ENCODE peak calls at places on chromosome 6, in eight cellular contexts. V, O, D, C, F, G, B and E are unnamed samples.

GRCh38 chr6:16758163-16758975 is 2.9 kb downstream of the ATXN1 start:
- DNase-seq in V (no peak), O (no peak), D (no peak), C (no peak), F (no peak), G (no peak), B (no peak), E (no peak)

GRCh38 chr6:36986704-36987047 is 680 bp upstream of the MTCH1 start:
- DNase-seq in V (no peak), O (no peak), D (no peak), C (no peak), F (no peak), G (no peak), B (no peak), E (no peak)

GRCh38 chr6:158500016-158500735 is 59.7 kb upstream of the TMEM181 start:
- DNase-seq in V (no peak), O (no peak), D (no peak), C (no peak), F (no peak), G (no peak), B (no peak), E (no peak)

GRCh38 chr6:146420255-146420654 is 123.4 kb upstream of the RAB32 start:
- DNase-seq in V (no peak), O (no peak), D (no peak), C (no peak), F (no peak), G (no peak), B (no peak), E (no peak)

GRCh38 chr6:88499845-88500699 is 333.9 kb upstream of the CNR1 start:
- DNase-seq in V (no peak), O (no peak), D (no peak), C (peak), F (no peak), G (no peak), B (no peak), E (no peak)

GRCh38 chr6:25388776-25389175 is 109.6 kb downstream of the CARMIL1 start:
- DNase-seq in V (no peak), O (no peak), D (no peak), C (no peak), F (no peak), G (no peak), B (no peak), E (no peak)

GRCh38 chr6:165049362-165049761 is 260.0 kb downstream of the C6orf118 start:
- DNase-seq in V (peak), O (peak), D (no peak), C (no peak), F (no peak), G (no peak), B (no peak), E (no peak)

GRCh38 chr6:36724514-36725385 is 27.1 kb downstream of the RAB44 start:
- DNase-seq in V (no peak), O (peak), D (peak), C (peak), F (peak), G (peak), B (peak), E (peak)

GRCh38 chr6:2237001-2237400 is 8.4 kb downstream of the GMDS start:
- DNase-seq in V (no peak), O (no peak), D (no peak), C (no peak), F (no peak), G (no peak), B (no peak), E (peak)

GRCh38 chr6:31722173-31722572 is 627 bp upstream of the LY6G6C start:
- DNase-seq in V (no peak), O (no peak), D (no peak), C (no peak), F (no peak), G (no peak), B (no peak), E (no peak)

GRCh38 chr6:13146429-13146828 is 181.9 kb downstream of the TBC1D7 start:
- DNase-seq in V (no peak), O (no peak), D (no peak), C (no peak), F (no peak), G (no peak), B (no peak), E (no peak)

GRCh38 chr6:19812512-19813119 is 24.6 kb upstream of the ID4 start:
- DNase-seq in V (no peak), O (peak), D (no peak), C (no peak), F (no peak), G (no peak), B (peak), E (no peak)

GRCh38 chr6:17635568-17635967 is 35.5 kb downstream of the FAM8A1 start:
- DNase-seq in V (no peak), O (no peak), D (no peak), C (no peak), F (no peak), G (no peak), B (no peak), E (no peak)

GRCh38 chr6:111129003-111129402 is 41.7 kb downstream of the SLC16A10 start:
- DNase-seq in V (peak), O (no peak), D (peak), C (no peak), F (peak), G (peak), B (no peak), E (no peak)
- TF ChIP-seq CTCF in V (no peak), O (no peak), D (no peak), C (no peak), F (no peak), G (no peak), B (no peak), E (no peak)

GRCh38 chr6:149863846-149864577 is at the start of gene LRP11:
- DNase-seq in V (peak), O (no peak), D (peak), C (peak), F (peak), G (peak), B (peak), E (peak)

GRCh38 chr6:149861603-149862423 is 2.3 kb downstream of the LRP11 start:
- DNase-seq in V (no peak), O (no peak), D (no peak), C (no peak), F (no peak), G (no peak), B (no peak), E (no peak)

GRCh38 chr6:149862901-149863595 is 1.1 kb downstream of the LRP11 start:
- DNase-seq in V (peak), O (no peak), D (peak), C (peak), F (peak), G (peak), B (no peak), E (peak)

GRCh38 chr6:149863596-149863845 is 638 bp downstream of the LRP11 start:
- DNase-seq in V (no peak), O (no peak), D (no peak), C (no peak), F (no peak), G (no peak), B (no peak), E (no peak)

GRCh38 chr6:149864578-149865535 is 698 bp upstream of the LRP11 start:
- DNase-seq in V (no peak), O (no peak), D (peak), C (peak), F (peak), G (peak), B (peak), E (peak)
- H3K27ac ChIP-seq in V (peak), O (peak), D (peak), C (peak), F (peak), G (peak), B (peak), E (peak)

GRCh38 chr6:107488875-107489635 is 862 bp upstream of the SOBP start:
- DNase-seq in V (peak), O (no peak), D (no peak), C (no peak), F (peak), G (peak), B (peak), E (peak)
- TF ChIP-seq POLR2A in V (no peak), O (no peak), D (no peak), C (no peak), F (no peak), G (no peak), B (no peak), E (no peak)

GRCh38 chr6:5384276-5384675 is 123.0 kb downstream of the FARS2 start:
- DNase-seq in V (no peak), O (no peak), D (no peak), C (no peak), F (no peak), G (no peak), B (no peak), E (no peak)

GRCh38 chr6:5378331-5378730 is 117.0 kb downstream of the FARS2 start:
- DNase-seq in V (no peak), O (no peak), D (no peak), C (no peak), F (no peak), G (no peak), B (no peak), E (no peak)

DNA sequence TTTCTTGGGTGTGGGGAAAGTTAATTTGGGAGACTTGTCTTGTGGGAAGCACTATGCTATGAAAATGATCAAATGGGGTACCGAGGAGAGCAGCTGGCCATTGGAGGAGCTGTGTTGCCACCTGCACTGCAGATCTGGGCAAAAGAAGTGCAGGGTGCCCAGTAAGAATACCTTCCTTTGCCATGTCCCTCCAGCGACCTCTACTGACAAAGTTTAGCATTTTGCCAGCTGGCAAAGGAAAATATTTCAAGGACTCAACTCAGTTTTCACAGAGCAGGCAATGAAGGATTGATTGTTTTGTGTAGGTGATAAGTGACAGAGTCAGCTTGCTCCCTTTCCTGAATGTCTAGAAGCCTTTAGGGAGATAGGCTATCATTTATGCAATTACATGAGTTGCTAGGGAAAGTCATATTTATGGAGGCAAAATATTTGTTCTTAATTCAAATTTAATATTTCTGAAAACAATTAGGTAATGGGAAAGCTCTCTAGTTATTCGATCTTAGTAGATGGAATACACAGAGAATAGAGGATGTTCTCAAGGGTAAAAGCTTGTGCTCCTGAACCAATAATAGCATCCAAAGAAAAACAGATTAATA is 118.4 kb downstream of the FARS2 start:
- DNase-seq in V (no peak), O (peak), D (no peak), C (no peak), F (no peak), G (no peak), B (peak), E (no peak)
- TF ChIP-seq CTCF in V (peak), O (peak), D (no peak), C (peak), F (peak), G (peak), B (peak), E (peak)

GRCh38 chr6:1135726-1136414 is 176.0 kb upstream of the FOXQ1 start:
- DNase-seq in V (no peak), O (no peak), D (no peak), C (no peak), F (no peak), G (no peak), B (no peak), E (no peak)
- H3K27ac ChIP-seq in V (no peak), O (no peak), D (no peak), C (no peak), F (no peak), G (no peak), B (no peak), E (no peak)

DNA sequence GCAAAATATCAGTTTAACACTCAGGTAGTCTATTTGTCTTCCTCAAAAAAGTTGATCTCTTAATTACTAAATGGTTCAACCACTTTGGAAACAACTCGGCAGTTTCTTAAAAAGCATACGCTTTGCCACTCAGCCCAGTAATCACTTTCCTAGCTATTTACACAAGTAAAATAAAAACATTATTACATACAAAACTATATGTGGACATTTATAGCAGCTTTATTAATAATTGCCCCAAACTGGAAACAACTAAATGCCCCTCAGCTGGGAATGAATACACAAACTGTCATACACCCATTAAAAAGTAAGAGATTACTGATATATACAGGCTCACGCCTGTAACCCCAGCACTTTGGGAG is 7.4 kb downstream of the EEF1A1 start:
- DNase-seq in V (no peak), O (no peak), D (no peak), C (no peak), F (no peak), G (no peak), B (no peak), E (no peak)
- TF ChIP-seq POLR2A in V (no peak), O (no peak), D (no peak), C (no peak), F (no peak), G (no peak), B (no peak), E (no peak)

GRCh38 chr6:157246771-157247484 is 76.4 kb downstream of the TMEM242 start:
- DNase-seq in V (no peak), O (no peak), D (no peak), C (no peak), F (no peak), G (no peak), B (no peak), E (no peak)
- TF ChIP-seq CTCF in V (no peak), O (no peak), D (no peak), C (no peak), F (no peak), G (no peak), B (no peak), E (no peak)

DNA sequence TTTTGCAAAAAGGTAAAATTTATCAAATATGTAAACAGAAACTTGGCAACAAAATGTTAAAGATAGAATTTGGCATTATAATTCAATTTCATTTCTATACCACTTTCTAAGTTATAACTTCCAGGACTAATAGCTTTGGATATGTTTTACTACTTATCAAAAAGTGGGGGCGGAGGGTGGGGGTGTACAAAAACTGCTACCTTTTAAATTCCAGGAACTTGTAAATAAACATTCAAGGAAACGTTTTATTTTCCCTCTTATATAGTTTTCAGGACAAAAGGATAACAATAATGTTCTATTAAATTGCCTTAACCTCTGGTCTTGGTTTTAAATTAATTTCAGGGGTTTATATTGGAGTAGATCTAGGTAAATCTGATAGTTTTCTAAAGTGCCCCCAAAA is 103.8 kb downstream of the DST start:
- DNase-seq in V (no peak), O (no peak), D (no peak), C (no peak), F (no peak), G (no peak), B (no peak), E (no peak)
- H3K27ac ChIP-seq in V (no peak), O (no peak), D (peak), C (no peak), F (peak), G (peak), B (no peak), E (peak)

GRCh38 chr6:159969921-159970320 is 1.0 kb downstream of the IGF2R start:
- DNase-seq in V (peak), O (peak), D (peak), C (peak), F (peak), G (peak), B (peak), E (peak)
- TF ChIP-seq POLR2A in V (no peak), O (no peak), D (no peak), C (no peak), F (no peak), G (no peak), B (no peak), E (peak)

GRCh38 chr6:152749336-152749735 is 1.3 kb upstream of the VIP start:
- DNase-seq in V (no peak), O (no peak), D (no peak), C (no peak), F (no peak), G (no peak), B (no peak), E (no peak)

GRCh38 chr6:152746172-152746553 is 4.4 kb upstream of the VIP start:
- DNase-seq in V (no peak), O (peak), D (no peak), C (no peak), F (no peak), G (no peak), B (peak), E (no peak)

GRCh38 chr6:152745509-152746171 is 5.0 kb upstream of the VIP start:
- DNase-seq in V (no peak), O (no peak), D (no peak), C (no peak), F (no peak), G (no peak), B (no peak), E (no peak)

GRCh38 chr6:152750694-152751093 is at the start of gene VIP:
- DNase-seq in V (no peak), O (no peak), D (no peak), C (no peak), F (no peak), G (no peak), B (no peak), E (no peak)

GRCh38 chr6:152748843-152749242 is 1.8 kb upstream of the VIP start:
- DNase-seq in V (no peak), O (no peak), D (no peak), C (no peak), F (no peak), G (no peak), B (no peak), E (no peak)
- TF ChIP-seq CTCF in V (peak), O (peak), D (no peak), C (no peak), F (no peak), G (no peak), B (peak), E (no peak)